ENCODE peak calls at places on chromosome 1, in nine cellular contexts. W is fibroblast of lung, J is PC-9, Y is heart left ventricle, G is body of pancreas, A is right cardiac atrium, R is MM.1S, U is stomach, V is A549. C is an unnamed sample.

GRCh38 chr1:224411766-224412165 is 22.8 kb downstream of the WDR26 start:
- DNase-seq in Y (no peak), J (no peak), V (no peak), W (peak; percentile 56), G (no peak), U (no peak), A (no peak), R (no peak), C (no peak)

GRCh38 chr1:64537942-64538341 is 68.0 kb downstream of the CACHD1 start:
- DNase-seq in Y (no peak), V (no peak), G (peak; percentile 46), J (no peak), W (no peak), A (no peak), R (no peak), U (no peak), C (no peak)

GRCh38 chr1:12047120-12047876 is 15.8 kb upstream of the TNFRSF8 start:
- DNase-seq in R (peak; percentile 90), G (no peak), W (peak; percentile 87), J (no peak), A (peak; percentile 32), V (no peak), Y (no peak), U (no peak), C (no peak)

GRCh38 chr1:33268927-33269610 is 12.8 kb downstream of the ZNF362 start:
- DNase-seq in V (no peak), G (no peak), J (no peak), W (no peak), A (no peak), R (no peak), Y (no peak), U (no peak), C (no peak)

GRCh38 chr1:35852241-35852640 is 30.8 kb upstream of the AGO1 start:
- DNase-seq in V (no peak), R (no peak), A (no peak), Y (no peak), U (no peak), W (no peak), G (no peak), J (no peak), C (no peak)

GRCh38 chr1:208772891-208773290 is 528.7 kb upstream of the PLXNA2 start:
- DNase-seq in J (no peak), A (no peak), U (no peak), V (no peak), G (no peak), W (no peak), Y (no peak), R (no peak), C (no peak)

GRCh38 chr1:153120945-153121344 is 7.6 kb upstream of the SPRR2F start:
- DNase-seq in V (no peak), A (no peak), Y (no peak), U (no peak), J (no peak), R (no peak), W (no peak), G (no peak), C (no peak)

GRCh38 chr1:152328801-152329391 is 3.9 kb upstream of the FLG start:
- DNase-seq in J (no peak), W (peak; percentile 62), A (no peak), U (no peak), R (no peak), G (no peak), Y (no peak), V (no peak), C (no peak)

GRCh38 chr1:162357681-162358266 is 18.9 kb downstream of the SPATA46 start:
- DNase-seq in J (no peak), A (no peak), V (peak; percentile 55), U (no peak), W (no peak), R (peak; percentile 34), Y (no peak), G (no peak), C (no peak)

GRCh38 chr1:89573410-89573809 is 48.8 kb downstream of the LRRC8B start:
- DNase-seq in U (no peak), J (no peak), A (no peak), R (no peak), V (no peak), Y (no peak), W (no peak), G (no peak), C (no peak)

GRCh38 chr1:246954126-246954525 is 22.4 kb upstream of the AHCTF1 start:
- DNase-seq in W (no peak), Y (no peak), G (peak; percentile 6), A (no peak), V (no peak), J (no peak), R (no peak), U (no peak), C (no peak)

GRCh38 chr1:100767176-100767876 is 47.8 kb downstream of the VCAM1 start:
- DNase-seq in A (no peak), R (no peak), G (no peak), Y (no peak), U (no peak), V (no peak), W (peak; percentile 70), J (no peak), C (no peak)

GRCh38 chr1:110673197-110673701 is 1.5 kb downstream of the KCNA3 start:
- DNase-seq in R (peak; percentile 23), W (no peak), J (no peak), A (no peak), Y (peak; percentile 21), V (no peak), U (no peak), G (no peak), C (no peak)

GRCh38 chr1:150558761-150559626 is 9.8 kb downstream of the ADAMTSL4 start:
- DNase-seq in V (no peak), A (peak; percentile 90), W (no peak), Y (peak; percentile 76), G (peak; percentile 67), R (no peak), U (no peak), J (no peak), C (no peak)

DNA sequence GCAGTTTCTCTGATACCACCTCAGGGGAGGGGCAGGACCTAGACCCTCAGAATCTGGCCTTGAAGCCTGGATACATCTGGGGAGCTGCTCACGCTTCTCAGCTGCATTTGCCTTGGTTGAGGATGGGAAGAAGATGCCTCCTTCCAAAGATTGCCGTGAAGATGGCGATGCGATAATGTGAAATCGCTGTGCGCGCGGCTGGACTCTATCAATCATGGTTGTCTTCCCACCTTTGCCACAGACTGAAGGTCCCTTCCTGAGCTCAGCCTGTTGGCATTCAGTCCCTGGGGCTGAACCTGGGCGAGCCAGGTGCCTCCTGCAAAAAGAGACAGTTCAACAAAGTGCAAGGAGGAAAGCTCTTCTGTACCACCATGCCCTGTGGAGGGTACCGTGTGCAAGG is 114.4 kb upstream of the SLC45A1 start:
- DNase-seq in G (no peak), U (no peak), Y (no peak), W (no peak), R (no peak), A (no peak), V (no peak), J (no peak), C (no peak)
- H3K4me1 ChIP-seq in G (peaks cover 21% of the 10 kb centered on the region), U (peaks cover 33% of the 10 kb centered on the region), Y (no peaks in the 10 kb centered on the region), W (peaks cover 18% of the 10 kb centered on the region), R (no peaks in the 10 kb centered on the region), A (peaks cover 11% of the 10 kb centered on the region), V (peaks cover 52% of the 10 kb centered on the region), J (peaks cover 74% of the 10 kb centered on the region), C (peaks cover 47% of the 10 kb centered on the region)

GRCh38 chr1:39270368-39270767 is 65.9 kb downstream of the MACF1 start:
- DNase-seq in J (no peak), A (no peak), R (no peak), W (no peak), U (no peak), G (peak; percentile 40), Y (no peak), V (no peak), C (no peak)
- H3K4me1 ChIP-seq in J (no peaks in the 10 kb centered on the region), A (peaks cover 29% of the 10 kb centered on the region), R (peaks cover 73% of the 10 kb centered on the region), W (peaks cover 18% of the 10 kb centered on the region), U (peaks cover 40% of the 10 kb centered on the region), G (peaks cover 58% of the 10 kb centered on the region), Y (peaks cover 80% of the 10 kb centered on the region), V (peaks cover 32% of the 10 kb centered on the region), C (peaks cover 8% of the 10 kb centered on the region)

GRCh38 chr1:179807691-179808485 is 64.8 kb downstream of the FAM163A start:
- DNase-seq in G (no peak), Y (no peak), W (peak; percentile 96), U (no peak), J (no peak), R (no peak), V (no peak), A (no peak), C (no peak)
- H3K4me1 ChIP-seq in G (no peaks in the 10 kb centered on the region), Y (peaks cover 2% of the 10 kb centered on the region), W (no peaks in the 10 kb centered on the region), U (peaks cover 5% of the 10 kb centered on the region), J (no peaks in the 10 kb centered on the region), R (no peaks in the 10 kb centered on the region), V (no peaks in the 10 kb centered on the region), A (no peaks in the 10 kb centered on the region), C (no peaks in the 10 kb centered on the region)

GRCh38 chr1:227744668-227745067 is 9.4 kb downstream of the SNAP47 start:
- DNase-seq in R (no peak), G (no peak), V (no peak), J (no peak), W (no peak), U (no peak), Y (no peak), A (peak; percentile 23), C (no peak)

GRCh38 chr1:227740401-227740960 is 5.2 kb downstream of the SNAP47 start:
- DNase-seq in U (peak; percentile 2), Y (no peak), G (no peak), W (no peak), R (no peak), A (no peak), J (no peak), V (no peak), C (no peak)

GRCh38 chr1:227745568-227745967 is 10.3 kb downstream of the SNAP47 start:
- DNase-seq in V (no peak), J (no peak), Y (no peak), R (no peak), A (peak; percentile 17), W (no peak), G (no peak), U (no peak), C (no peak)

GRCh38 chr1:227741166-227741870 is 6.1 kb downstream of the SNAP47 start:
- DNase-seq in V (no peak), G (no peak), A (peak; percentile 35), J (no peak), R (no peak), Y (no peak), U (no peak), W (no peak), C (no peak)

DNA sequence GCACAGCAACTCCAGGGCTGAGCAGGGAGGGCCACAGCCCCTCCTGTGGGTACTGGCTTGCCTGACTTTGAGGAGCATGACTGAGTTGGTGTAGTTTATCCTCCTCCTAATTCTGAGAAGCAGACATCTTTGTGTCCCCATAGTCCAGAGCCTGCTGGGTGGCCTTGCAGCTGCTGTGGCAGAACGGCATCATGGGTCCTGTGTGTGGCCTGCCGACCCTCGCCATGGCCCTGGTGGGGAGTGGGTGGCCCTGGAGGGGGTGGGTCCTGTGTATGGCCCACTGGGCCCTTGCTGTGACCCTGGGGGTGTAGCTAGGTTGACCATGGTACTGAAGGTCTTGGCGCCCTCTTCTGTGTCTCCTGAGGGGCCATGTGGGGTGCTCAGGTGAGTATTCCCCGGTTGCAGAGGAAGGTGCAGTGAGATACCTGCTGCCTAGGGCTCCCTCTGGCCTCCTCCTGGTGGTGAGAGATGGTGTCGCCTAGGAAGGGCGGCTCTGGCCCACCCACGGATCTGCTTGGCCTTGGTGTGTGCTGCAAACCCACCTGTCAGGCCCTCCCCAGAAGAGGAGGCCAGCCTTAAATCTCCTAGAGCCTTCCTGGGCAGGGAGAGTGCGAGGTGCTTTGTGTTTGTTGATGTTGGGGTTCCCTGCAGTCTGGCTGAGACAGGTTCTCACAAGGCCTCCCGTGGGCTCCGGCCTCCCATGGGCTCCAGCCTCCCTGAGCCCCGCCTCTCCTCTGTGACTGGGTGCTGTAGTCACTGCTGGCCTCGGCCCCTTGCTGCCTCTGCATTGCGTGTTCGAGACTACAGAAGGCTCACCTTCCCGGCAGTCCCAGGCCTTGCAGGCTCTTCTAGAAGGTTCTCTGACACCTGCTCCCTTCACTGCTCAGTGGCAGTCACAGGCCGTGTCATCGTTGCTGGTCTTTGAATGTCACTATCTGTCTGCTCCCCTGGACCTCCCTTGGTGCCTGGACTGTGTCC is 7.8 kb downstream of the SNAP47 start:
- DNase-seq in G (no peak), V (no peak), U (no peak), J (no peak), R (no peak), W (no peak), Y (no peak), A (peak; percentile 29), C (no peak)
- H3K4me1 ChIP-seq in G (no peaks in the 10 kb centered on the region), V (no peaks in the 10 kb centered on the region), U (no peaks in the 10 kb centered on the region), J (no peaks in the 10 kb centered on the region), R (no peaks in the 10 kb centered on the region), W (no peaks in the 10 kb centered on the region), Y (peaks cover 20% of the 10 kb centered on the region), A (peaks cover 7% of the 10 kb centered on the region), C (no peaks in the 10 kb centered on the region)